ENCODE peak calls at places on chromosomes 1 and 21, in four cellular contexts. Y is body of pancreas, H is heart left ventricle, A is aorta. S is an unnamed sample.

GRCh38 chr1:157360021-157360390 is 192.3 kb downstream of the FCRL5 start:
- DNase-seq in Y (no peak), H (no peak), A (no peak), S (no peak)

GRCh38 chr21:20720623-20721022 is 277.6 kb upstream of the NCAM2 start:
- DNase-seq in Y (no peak), H (no peak), A (no peak), S (no peak)

GRCh38 chr1:61506944-61507343 is 218.0 kb downstream of the TM2D1 start:
- DNase-seq in Y (no peak), H (no peak), A (no peak), S (no peak)

GRCh38 chr1:202625416-202626360 is 84.6 kb downstream of the SYT2 start:
- DNase-seq in Y (peak; percentile 67), H (peak; percentile 74), A (peak; percentile 93), S (peak; percentile 54)

GRCh38 chr1:111195002-111195684 is 5.3 kb downstream of the DENND2D start:
- DNase-seq in Y (no peak), H (no peak), A (no peak), S (no peak)

GRCh38 chr1:204637985-204638356 is 47.6 kb downstream of the LRRN2 start:
- DNase-seq in Y (no peak), H (no peak), A (no peak), S (no peak)

GRCh38 chr1:241423541-241424479 is 66.8 kb upstream of the RGS7 start:
- DNase-seq in Y (peak; percentile 35), H (no peak), A (peak; percentile 77), S (no peak)

GRCh38 chr1:228141082-228141870 is 1.2 kb downstream of the GUK1 start:
- DNase-seq in Y (peak; percentile 75), H (peak; percentile 80), A (no peak), S (peak; percentile 33)

GRCh38 chr1:217857061-217857460 is 225.9 kb downstream of the SPATA17 start:
- DNase-seq in Y (no peak), H (no peak), A (no peak), S (no peak)

GRCh38 chr21:26761174-26761915 is 83.9 kb downstream of the ADAMTS1 start:
- DNase-seq in Y (no peak), H (no peak), A (no peak), S (no peak)

GRCh38 chr1:38686306-38687255 is 173.0 kb downstream of the RRAGC start:
- DNase-seq in Y (no peak), H (no peak), A (no peak), S (no peak)

GRCh38 chr21:41668686-41669532 is 97.9 kb downstream of the RIPK4 start:
- DNase-seq in Y (no peak), H (no peak), A (peak; percentile 26), S (no peak)

GRCh38 chr1:8345621-8346415 is 27.9 kb downstream of the SLC45A1 start:
- DNase-seq in Y (no peak), H (no peak), A (no peak), S (no peak)

GRCh38 chr21:39612233-39613028 is at the start of gene B3GALT5:
- DNase-seq in Y (peak; percentile 50), H (no peak), A (no peak), S (no peak)

DNA sequence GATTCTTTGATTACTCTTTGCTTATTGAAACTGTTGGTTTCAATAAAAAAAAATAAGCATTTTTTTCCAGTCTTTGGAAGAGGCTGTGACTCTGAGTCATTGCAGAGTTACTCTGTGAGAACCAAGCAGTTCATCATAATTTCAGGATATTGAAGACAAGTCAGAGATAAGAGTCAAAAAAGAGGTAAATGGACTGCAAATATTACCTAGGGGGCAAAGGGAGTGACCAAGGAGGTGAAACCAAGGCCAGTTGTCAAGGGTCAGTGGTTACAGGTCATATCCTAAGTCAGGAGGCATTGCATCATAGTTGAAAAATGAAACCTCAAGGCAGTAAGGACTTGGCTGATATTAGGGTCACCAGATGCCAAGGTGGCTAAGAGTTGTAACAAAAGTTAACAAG is 597.1 kb upstream of the USP24 start:
- DNase-seq in Y (no peak), H (no peak), A (no peak), S (no peak)
- H3K4me3 ChIP-seq in Y (no peak overlapping the region), H (no peak overlapping the region), A (no peak overlapping the region), S (no peak overlapping the region)

GRCh38 chr1:243473281-243474210 is 217.7 kb downstream of the SDCCAG8 start:
- DNase-seq in Y (no peak), H (no peak), A (no peak), S (no peak)
- H3K27ac ChIP-seq in Y (no peak overlapping the region), H (no peak overlapping the region), A (no peak overlapping the region), S (no peak overlapping the region)

DNA sequence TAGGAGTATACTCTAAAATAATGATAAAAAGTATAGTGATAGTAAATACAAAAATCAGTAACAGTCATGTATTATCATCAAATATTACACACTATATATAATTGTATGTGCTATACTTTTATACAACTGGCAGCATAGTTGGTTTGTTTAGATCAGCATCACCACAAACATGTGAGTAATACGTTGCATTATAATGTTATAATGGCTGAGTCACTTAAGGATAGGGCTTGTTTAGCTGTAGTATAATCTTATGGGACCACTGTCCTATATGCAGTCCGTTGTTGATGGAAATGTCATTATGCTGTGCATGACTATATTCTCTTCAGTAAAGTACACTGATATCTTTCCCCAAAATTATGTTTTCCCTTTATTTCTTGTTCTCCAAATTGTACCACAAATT is 92.8 kb downstream of the LYPLAL1 start:
- DNase-seq in Y (no peak), H (no peak), A (no peak), S (no peak)
- H3K4me3 ChIP-seq in Y (no peak overlapping the region), H (no peak overlapping the region), A (no peak overlapping the region), S (no peak overlapping the region)

GRCh38 chr1:116290920-116291465 is 82.1 kb upstream of the ATP1A1 start:
- DNase-seq in Y (peak; percentile 87), H (no peak), A (no peak), S (no peak)
- H3K27ac ChIP-seq in Y (peak overlapping the region; percentile 80), H (no peak overlapping the region), A (no peak overlapping the region), S (no peak overlapping the region)

GRCh38 chr1:28071813-28072212 is 16.6 kb downstream of the EYA3 start:
- DNase-seq in Y (no peak), H (no peak), A (no peak), S (no peak)
- H3K4me3 ChIP-seq in Y (no peak overlapping the region), H (no peak overlapping the region), A (no peak overlapping the region), S (no peak overlapping the region)

GRCh38 chr1:86992790-86993189 is 78.4 kb downstream of the HS2ST1 start:
- DNase-seq in Y (no peak), H (no peak), A (no peak), S (no peak)
- H3K27ac ChIP-seq in Y (no peak overlapping the region), H (no peak overlapping the region), A (no peak overlapping the region), S (no peak overlapping the region)

GRCh38 chr1:53895421-53895820 is 1.4 kb downstream of the DIO1 start:
- DNase-seq in Y (no peak), H (no peak), A (no peak), S (no peak)
- H3K4me3 ChIP-seq in Y (no peak overlapping the region), H (no peak overlapping the region), A (no peak overlapping the region), S (no peak overlapping the region)

GRCh38 chr21:34020005-34020847 is 53.2 kb upstream of the MRPS6 start:
- DNase-seq in Y (no peak), H (no peak), A (no peak), S (no peak)
- H3K27ac ChIP-seq in Y (no peak overlapping the region), H (no peak overlapping the region), A (no peak overlapping the region), S (no peak overlapping the region)

S was measured in CD4-positive, alpha-beta memory T cell.